ENCODE peak calls at places on chromosomes 6 and 20, in five cellular contexts. One of them, this sample, is unnamed.

GRCh38 chr20:60921021-60921622 is 330.9 kb upstream of the CDH4 start:
- DNase-seq in hepatocyte: peak; percentile 66
- DNase-seq in DND-41: peak; percentile 82
- DNase-seq in A549: peak; percentile 5
- DNase-seq in esophagus squamous epithelium: no peak
- DNase-seq in this sample: no peak

GRCh38 chr6:43817192-43817591 is 47.2 kb downstream of the VEGFA start:
- DNase-seq in hepatocyte: peak; percentile 75
- DNase-seq in DND-41: peak; percentile 33
- DNase-seq in A549: peak; percentile 66
- DNase-seq in esophagus squamous epithelium: no peak
- DNase-seq in this sample: peak; percentile 10

GRCh38 chr6:103893082-103893481 is 966.6 kb downstream of the HACE1 start:
- DNase-seq in hepatocyte: peak; percentile 19
- DNase-seq in DND-41: no peak
- DNase-seq in A549: no peak
- DNase-seq in esophagus squamous epithelium: no peak
- DNase-seq in this sample: no peak

GRCh38 chr20:15708984-15709598 is 864.2 kb downstream of the KIF16B start:
- DNase-seq in hepatocyte: peak; percentile 42
- DNase-seq in DND-41: peak; percentile 42
- DNase-seq in A549: peak; percentile 54
- DNase-seq in esophagus squamous epithelium: no peak
- DNase-seq in this sample: peak; percentile 23

GRCh38 chr6:87049779-87050178 is 45.1 kb downstream of the CGA start:
- DNase-seq in hepatocyte: no peak
- DNase-seq in DND-41: no peak
- DNase-seq in A549: no peak
- DNase-seq in esophagus squamous epithelium: no peak
- DNase-seq in this sample: no peak

GRCh38 chr6:13763740-13764381 is 50.5 kb downstream of the MCUR1 start:
- DNase-seq in hepatocyte: no peak
- DNase-seq in DND-41: no peak
- DNase-seq in A549: no peak
- DNase-seq in esophagus squamous epithelium: no peak
- DNase-seq in this sample: no peak

GRCh38 chr20:37071481-37071911 is 24.3 kb downstream of the RBL1 start:
- DNase-seq in hepatocyte: no peak
- DNase-seq in DND-41: no peak
- DNase-seq in A549: no peak
- DNase-seq in esophagus squamous epithelium: no peak
- DNase-seq in this sample: no peak

GRCh38 chr6:82095091-82095490 is 152.5 kb downstream of the IBTK start:
- DNase-seq in hepatocyte: no peak
- DNase-seq in DND-41: no peak
- DNase-seq in A549: no peak
- DNase-seq in esophagus squamous epithelium: no peak
- DNase-seq in this sample: no peak

GRCh38 chr20:46547995-46548394 is 2.5 kb downstream of the OCSTAMP start:
- DNase-seq in hepatocyte: no peak
- DNase-seq in DND-41: no peak
- DNase-seq in A549: no peak
- DNase-seq in esophagus squamous epithelium: no peak
- DNase-seq in this sample: no peak

GRCh38 chr6:20699402-20699801 is 165.1 kb downstream of the CDKAL1 start:
- DNase-seq in hepatocyte: no peak
- DNase-seq in DND-41: no peak
- DNase-seq in A549: no peak
- DNase-seq in esophagus squamous epithelium: no peak
- DNase-seq in this sample: no peak

GRCh38 chr20:21583486-21584168 is 69.8 kb upstream of the NKX2-2 start:
- DNase-seq in hepatocyte: no peak
- DNase-seq in DND-41: no peak
- DNase-seq in A549: no peak
- DNase-seq in esophagus squamous epithelium: no peak
- DNase-seq in this sample: no peak

GRCh38 chr20:4998160-4998651 is 3.1 kb downstream of the SLC23A2 start:
- DNase-seq in hepatocyte: no peak
- DNase-seq in DND-41: no peak
- DNase-seq in A549: peak; percentile 55
- DNase-seq in esophagus squamous epithelium: no peak
- DNase-seq in this sample: no peak

GRCh38 chr20:6632187-6632586 is 135.3 kb upstream of the BMP2 start:
- DNase-seq in hepatocyte: peak; percentile 66
- DNase-seq in DND-41: no peak
- DNase-seq in A549: no peak
- DNase-seq in esophagus squamous epithelium: no peak
- DNase-seq in this sample: no peak

GRCh38 chr20:36454664-36455427 is 86.5 kb upstream of the MYL9 start:
- DNase-seq in hepatocyte: peak; percentile 49
- DNase-seq in DND-41: no peak
- DNase-seq in A549: no peak
- DNase-seq in esophagus squamous epithelium: no peak
- DNase-seq in this sample: no peak

GRCh38 chr6:108635505-108636226 is 74.9 kb downstream of the FOXO3 start:
- DNase-seq in hepatocyte: no peak
- DNase-seq in DND-41: peak; percentile 47
- DNase-seq in A549: no peak
- DNase-seq in esophagus squamous epithelium: no peak
- DNase-seq in this sample: peak; percentile 57

GRCh38 chr6:130853555-130854183 is 26.5 kb downstream of the SMLR1 start:
- DNase-seq in hepatocyte: peak; percentile 28
- DNase-seq in DND-41: no peak
- DNase-seq in A549: no peak
- DNase-seq in esophagus squamous epithelium: no peak
- DNase-seq in this sample: no peak

GRCh38 chr6:9250852-9251251 is 815.5 kb upstream of the SLC35B3 start:
- DNase-seq in hepatocyte: peak; percentile 77
- DNase-seq in DND-41: no peak
- DNase-seq in A549: no peak
- DNase-seq in esophagus squamous epithelium: no peak
- DNase-seq in this sample: no peak

GRCh38 chr6:30798501-30798900 is 54.2 kb upstream of the IER3 start:
- DNase-seq in hepatocyte: no peak
- DNase-seq in DND-41: no peak
- DNase-seq in A549: no peak
- DNase-seq in esophagus squamous epithelium: no peak
- DNase-seq in this sample: no peak

GRCh38 chr20:63441136-63441776 is 31.2 kb downstream of the KCNQ2 start:
- DNase-seq in hepatocyte: no peak
- DNase-seq in DND-41: no peak
- DNase-seq in A549: no peak
- DNase-seq in esophagus squamous epithelium: no peak
- DNase-seq in this sample: peak; percentile 60

GRCh38 chr6:23003671-23004598 is 434.6 kb downstream of the HDGFL1 start:
- DNase-seq in hepatocyte: peak; percentile 77
- DNase-seq in DND-41: no peak
- DNase-seq in A549: no peak
- DNase-seq in esophagus squamous epithelium: no peak
- DNase-seq in this sample: no peak

GRCh38 chr20:44990425-44990824 is 24.1 kb downstream of the STK4 start:
- DNase-seq in hepatocyte: no peak
- DNase-seq in DND-41: no peak
- DNase-seq in A549: no peak
- DNase-seq in esophagus squamous epithelium: no peak
- DNase-seq in this sample: no peak

GRCh38 chr20:11436113-11436890 is 481.4 kb upstream of the BTBD3 start:
- DNase-seq in hepatocyte: no peak
- DNase-seq in DND-41: no peak
- DNase-seq in A549: no peak
- DNase-seq in esophagus squamous epithelium: no peak
- DNase-seq in this sample: no peak

GRCh38 chr20:22791877-22792525 is 207.6 kb upstream of the FOXA2 start:
- DNase-seq in hepatocyte: no peak
- DNase-seq in DND-41: no peak
- DNase-seq in A549: no peak
- DNase-seq in esophagus squamous epithelium: no peak
- DNase-seq in this sample: no peak

GRCh38 chr6:155310596-155310995 is 3.7 kb downstream of the TFB1M start:
- DNase-seq in hepatocyte: no peak
- DNase-seq in DND-41: no peak
- DNase-seq in A549: no peak
- DNase-seq in esophagus squamous epithelium: no peak
- DNase-seq in this sample: no peak

DNA sequence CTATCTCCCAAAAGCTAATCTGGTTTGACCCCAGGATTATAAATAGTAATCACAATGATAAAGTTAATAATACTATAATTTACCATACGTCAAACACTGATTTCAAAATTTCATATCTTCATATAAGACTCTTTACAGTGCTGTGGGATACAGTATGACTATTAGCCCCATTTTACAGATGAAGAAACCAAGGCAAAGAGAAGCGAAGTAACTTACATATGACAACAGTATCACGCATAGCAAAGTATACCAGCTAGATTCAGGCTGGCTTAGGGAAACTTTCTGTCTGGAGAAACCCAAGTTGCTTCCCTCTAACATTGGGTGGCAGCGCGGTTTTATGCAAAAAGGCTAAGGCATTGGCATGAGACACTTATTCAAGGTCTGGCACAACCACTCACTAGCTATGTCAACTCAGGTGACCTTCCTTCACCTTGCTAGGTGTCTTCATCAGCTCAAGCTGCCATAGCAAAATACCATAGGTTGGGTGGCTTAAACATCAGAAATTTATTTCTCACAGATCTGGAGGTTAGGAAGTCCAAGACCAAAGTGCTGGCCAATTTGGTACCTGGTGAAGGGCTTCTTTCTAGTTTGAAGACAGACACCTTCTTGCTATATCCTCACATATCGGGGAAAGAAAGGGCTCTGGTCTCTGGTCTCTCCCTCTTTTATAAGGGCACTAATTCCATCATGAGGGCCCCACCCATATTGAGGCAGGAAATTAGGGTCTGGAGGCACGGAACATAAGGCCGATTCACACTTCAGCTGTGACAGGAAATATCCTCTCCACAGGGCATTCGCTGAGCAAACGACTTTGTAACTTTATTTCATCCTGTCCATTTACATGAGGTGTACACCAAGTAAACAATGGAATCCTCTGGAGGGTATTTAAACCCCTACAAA is 22.4 kb upstream of the UTRN start:
- DNase-seq in hepatocyte: no peak
- DNase-seq in DND-41: no peak
- DNase-seq in A549: no peak
- DNase-seq in esophagus squamous epithelium: no peak
- DNase-seq in this sample: no peak
- H3K4me3 ChIP-seq in hepatocyte: no peak overlapping the region
- H3K4me3 ChIP-seq in DND-41: no peak overlapping the region
- H3K4me3 ChIP-seq in A549: no peak overlapping the region
- H3K4me3 ChIP-seq in esophagus squamous epithelium: no peak overlapping the region
- H3K4me3 ChIP-seq in this sample: no peak overlapping the region

DNA sequence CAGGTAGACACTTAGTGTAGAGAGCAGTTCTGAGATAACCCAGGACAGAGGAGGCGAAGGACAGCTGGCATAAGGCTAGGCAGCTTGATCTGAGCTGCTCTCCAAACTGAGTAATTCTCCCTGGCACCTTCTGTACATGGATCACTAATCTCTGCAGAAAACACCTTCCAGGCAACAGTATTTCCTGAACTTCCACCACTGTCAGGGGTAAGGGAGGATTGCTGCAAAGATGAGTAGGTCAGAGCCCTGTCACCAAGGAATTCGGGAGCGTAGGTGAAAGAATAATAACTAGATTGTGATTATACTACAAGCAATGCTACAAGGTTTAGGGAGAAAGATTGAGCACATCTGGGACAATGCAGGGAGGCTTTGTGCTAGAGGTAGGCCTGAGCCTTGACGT is 1.9 kb downstream of the HM13 start:
- DNase-seq in hepatocyte: no peak
- DNase-seq in DND-41: no peak
- DNase-seq in A549: no peak
- DNase-seq in esophagus squamous epithelium: no peak
- DNase-seq in this sample: no peak
- H3K4me3 ChIP-seq in hepatocyte: no peak overlapping the region
- H3K4me3 ChIP-seq in DND-41: peak overlapping the region; percentile 78
- H3K4me3 ChIP-seq in A549: peak overlapping the region; percentile 74
- H3K4me3 ChIP-seq in esophagus squamous epithelium: peak overlapping the region; percentile 86
- H3K4me3 ChIP-seq in this sample: no peak overlapping the region

GRCh38 chr20:47557218-47557617 is 55.5 kb downstream of the NCOA3 start:
- DNase-seq in hepatocyte: no peak
- DNase-seq in DND-41: no peak
- DNase-seq in A549: no peak
- DNase-seq in esophagus squamous epithelium: no peak
- DNase-seq in this sample: no peak
- H3K4me3 ChIP-seq in hepatocyte: no peak overlapping the region
- H3K4me3 ChIP-seq in DND-41: no peak overlapping the region
- H3K4me3 ChIP-seq in A549: no peak overlapping the region
- H3K4me3 ChIP-seq in esophagus squamous epithelium: no peak overlapping the region
- H3K4me3 ChIP-seq in this sample: no peak overlapping the region

GRCh38 chr20:38874460-38875169 is 51.6 kb upstream of the FAM83D start:
- DNase-seq in hepatocyte: no peak
- DNase-seq in DND-41: peak; percentile 58
- DNase-seq in A549: no peak
- DNase-seq in esophagus squamous epithelium: no peak
- DNase-seq in this sample: peak; percentile 71
- H3K4me3 ChIP-seq in hepatocyte: no peak overlapping the region
- H3K4me3 ChIP-seq in DND-41: peak overlapping the region; percentile 54
- H3K4me3 ChIP-seq in A549: no peak overlapping the region
- H3K4me3 ChIP-seq in esophagus squamous epithelium: no peak overlapping the region
- H3K4me3 ChIP-seq in this sample: peak overlapping the region; percentile 42

DNA sequence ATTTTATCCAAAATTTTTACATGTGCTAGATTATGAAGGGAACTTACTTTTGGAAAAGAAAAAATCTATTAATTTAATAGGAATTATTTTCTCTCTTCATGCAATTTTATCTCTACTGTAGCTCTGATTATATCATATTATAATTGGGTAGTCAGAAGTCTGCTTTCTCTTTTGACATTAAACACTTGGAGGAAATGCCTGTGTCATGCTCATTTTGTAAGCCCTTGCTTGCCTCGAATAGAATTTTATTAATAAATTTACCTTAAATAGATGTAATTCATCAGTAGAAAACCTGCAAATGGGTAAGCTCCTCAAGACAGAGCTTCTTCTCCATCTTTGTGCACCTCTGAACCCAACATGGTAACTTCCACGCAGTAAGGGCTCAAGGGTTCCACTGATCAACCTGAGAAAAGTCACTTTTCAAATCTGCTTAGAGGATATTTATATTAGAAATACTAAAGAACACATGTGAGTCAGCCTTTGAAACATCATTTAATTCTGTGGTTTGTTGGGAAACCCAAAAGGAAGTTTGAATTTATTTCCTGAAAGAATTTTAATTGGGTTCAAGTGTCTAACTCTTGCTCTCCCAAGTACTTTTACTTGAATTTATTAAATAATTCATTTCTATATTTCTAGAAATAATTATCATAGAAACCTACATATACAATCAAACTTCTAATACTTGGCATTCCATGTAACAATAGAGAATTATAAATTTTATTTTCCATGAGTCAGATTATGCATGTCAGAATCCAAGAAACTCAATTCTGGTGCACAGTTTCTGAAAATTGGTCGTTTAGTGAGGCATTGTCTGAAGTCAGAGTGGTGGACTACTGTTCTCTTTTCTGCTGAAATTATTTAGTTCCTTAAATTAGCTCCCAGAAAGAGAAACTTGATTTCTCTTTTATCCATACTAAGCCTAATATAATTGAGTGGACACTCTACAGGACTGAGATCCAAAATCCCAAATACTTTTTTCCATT is 265.8 kb downstream of the ALDH8A1 start:
- DNase-seq in hepatocyte: no peak
- DNase-seq in DND-41: no peak
- DNase-seq in A549: no peak
- DNase-seq in esophagus squamous epithelium: no peak
- DNase-seq in this sample: no peak
- H3K4me3 ChIP-seq in hepatocyte: no peak overlapping the region
- H3K4me3 ChIP-seq in DND-41: no peak overlapping the region
- H3K4me3 ChIP-seq in A549: no peak overlapping the region
- H3K4me3 ChIP-seq in esophagus squamous epithelium: no peak overlapping the region
- H3K4me3 ChIP-seq in this sample: no peak overlapping the region

This sample was measured in Jurkat, Clone E6-1.